ENCODE peak calls at places on chromosomes 11 and 22, in eight cellular contexts. E is ovary; P is activated CD4-positive, alpha-beta T cell treated with anti-CD3 and anti-CD28 coated beads for 4 hours; C is GM10248; A is Kasumi-1; K is brain pericyte; U is lower leg skin; X is T-helper 1 cell. M is an unnamed sample.

GRCh38 chr22:25048659-25049657 is 96.4 kb downstream of the KIAA1671 start:
- DNase-seq in E (peak; percentile 57), P (peak; percentile 75), C (peak; percentile 84), A (peak; percentile 25), K (no peak), U (peak; percentile 37), X (peak; percentile 67), M (peak; percentile 58)

GRCh38 chr11:128039140-128040021 is 548.0 kb downstream of the ETS1 start:
- DNase-seq in E (no peak), P (peak; percentile 73), C (no peak), A (peak; percentile 82), K (no peak), U (peak; percentile 71), X (peak; percentile 67), M (no peak)

GRCh38 chr11:60875366-60875720 is 8.0 kb downstream of the ZP1 start:
- DNase-seq in E (no peak), P (no peak), C (no peak), A (no peak), K (no peak), U (no peak), X (no peak), M (no peak)

GRCh38 chr11:73971175-73971719 is 11.4 kb downstream of the UCP2 start:
- DNase-seq in E (no peak), P (no peak), C (no peak), A (no peak), K (no peak), U (no peak), X (no peak), M (no peak)

GRCh38 chr11:77125191-77125590 is 2.9 kb upstream of the MYO7A start:
- DNase-seq in E (no peak), P (no peak), C (no peak), A (no peak), K (no peak), U (no peak), X (no peak), M (no peak)

GRCh38 chr11:96384156-96384555 is 5.6 kb downstream of the CCDC82 start:
- DNase-seq in E (no peak), P (no peak), C (no peak), A (no peak), K (no peak), U (no peak), X (no peak), M (no peak)

GRCh38 chr11:84498016-84498415 is 1129.1 kb downstream of the DLG2 start:
- DNase-seq in E (no peak), P (no peak), C (no peak), A (no peak), K (no peak), U (no peak), X (no peak), M (no peak)

GRCh38 chr22:20217563-20217962 is 50.6 kb downstream of the RTN4R start:
- DNase-seq in E (no peak), P (no peak), C (no peak), A (no peak), K (no peak), U (no peak), X (no peak), M (no peak)

GRCh38 chr22:29312218-29313125 is 3.0 kb downstream of the RASL10A start:
- DNase-seq in E (no peak), P (no peak), C (no peak), A (no peak), K (no peak), U (no peak), X (no peak), M (no peak)

GRCh38 chr22:45905924-45906865 is 70.8 kb downstream of the WNT7B start:
- DNase-seq in E (no peak), P (no peak), C (no peak), A (no peak), K (peak; percentile 29), U (no peak), X (no peak), M (no peak)

GRCh38 chr11:25200925-25201324 is 704.1 kb downstream of the LUZP2 start:
- DNase-seq in E (no peak), P (no peak), C (no peak), A (no peak), K (no peak), U (no peak), X (no peak), M (no peak)

M was measured in iPS DF 6.9.